ENCODE peak calls at places on chromosomes 12 and 14, in six cellular contexts. M, X, C, J, L and V are unnamed samples.

GRCh38 chr14:100989924-100990323 is 86.4 kb upstream of the RTL1 start:
- DNase-seq in X (no peak), C (peak), L (no peak), J (no peak), M (no peak), V (no peak)

GRCh38 chr14:54291491-54292191 is 105.2 kb upstream of the CDKN3 start:
- DNase-seq in C (no peak), X (no peak), L (no peak), M (peak), J (no peak), V (no peak)

GRCh38 chr12:33828326-33828725 is 194.0 kb upstream of the ALG10 start:
- DNase-seq in J (no peak), C (no peak), L (no peak), X (no peak), M (no peak), V (no peak)

GRCh38 chr12:5524769-5525436 is 93.0 kb downstream of the NTF3 start:
- DNase-seq in M (no peak), C (no peak), L (no peak), X (no peak), J (no peak), V (no peak)

GRCh38 chr12:9347328-9348127 is 139.3 kb upstream of the PZP start:
- DNase-seq in J (no peak), C (no peak), X (no peak), M (no peak), L (no peak), V (no peak)

GRCh38 chr12:48194780-48195179 is 8.3 kb downstream of the OR10AD1 start:
- DNase-seq in C (no peak), M (no peak), J (no peak), L (no peak), X (no peak), V (no peak)

GRCh38 chr14:93207468-93208308 is 632 bp downstream of the UBR7 start:
- DNase-seq in M (peak), L (no peak), C (peak), X (no peak), J (no peak), V (no peak)

GRCh38 chr14:64324461-64325255 is 30.5 kb upstream of the ESR2 start:
- DNase-seq in J (no peak), M (no peak), L (no peak), C (no peak), X (no peak), V (no peak)

GRCh38 chr12:61282790-61283575 is 977.2 kb upstream of the USP15 start:
- DNase-seq in C (no peak), L (no peak), X (no peak), M (no peak), J (no peak), V (no peak)

GRCh38 chr14:106276326-106277267 is 750.2 kb downstream of the TMEM121 start:
- DNase-seq in M (no peak), L (peak), X (no peak), C (no peak), J (no peak), V (no peak)

GRCh38 chr14:104753528-104754212 is 723 bp downstream of the SIVA1 start:
- DNase-seq in J (no peak), X (no peak), M (peak), L (no peak), C (no peak), V (no peak)

GRCh38 chr12:107035733-107036132 is 48.8 kb upstream of the MTERF2 start:
- DNase-seq in X (no peak), L (no peak), M (no peak), J (no peak), C (no peak), V (no peak)

GRCh38 chr12:30991466-30991865 is 64.9 kb downstream of the TSPAN11 start:
- DNase-seq in X (no peak), M (no peak), L (no peak), J (no peak), C (no peak), V (no peak)

GRCh38 chr14:71070169-71070568 is 162.9 kb downstream of the PCNX1 start:
- DNase-seq in C (peak), J (no peak), M (no peak), X (no peak), L (no peak), V (no peak)

GRCh38 chr12:93699271-93700141 is 22.3 kb downstream of the CRADD start:
- DNase-seq in M (no peak), J (no peak), X (no peak), C (no peak), L (no peak), V (no peak)

GRCh38 chr12:122729583-122730214 is 945 bp downstream of the HCAR1 start:
- DNase-seq in X (no peak), J (no peak), C (no peak), M (no peak), L (no peak), V (no peak)

GRCh38 chr14:32332415-32333116 is 3.5 kb downstream of the AKAP6 start:
- DNase-seq in M (no peak), C (no peak), X (no peak), L (no peak), J (no peak), V (no peak)

GRCh38 chr12:79444089-79444488 is 246.7 kb downstream of the PAWR start:
- DNase-seq in M (peak), J (no peak), L (no peak), C (no peak), X (no peak), V (no peak)

GRCh38 chr14:104795781-104796681 is 483 bp upstream of the AKT1 start:
- DNase-seq in X (no peak), C (no peak), M (peak), J (no peak), L (peak), V (no peak)

GRCh38 chr12:113781415-113782198 is 184.5 kb downstream of the RBM19 start:
- DNase-seq in L (no peak), M (no peak), C (no peak), X (peak), J (no peak), V (no peak)

GRCh38 chr14:65258391-65258790 is 154.1 kb upstream of the FUT8 start:
- DNase-seq in L (no peak), C (peak), J (no peak), M (no peak), X (no peak), V (no peak)

GRCh38 chr14:66330916-66331315 is 155.3 kb upstream of the CCDC196 start:
- DNase-seq in X (no peak), C (no peak), M (no peak), J (no peak), L (no peak), V (no peak)

GRCh38 chr14:95045836-95046430 is 111.4 kb downstream of the DICER1 start:
- DNase-seq in J (no peak), C (no peak), X (no peak), M (no peak), L (no peak), V (no peak)

GRCh38 chr14:31510222-31510621 is 22.4 kb upstream of the GPR33 start:
- DNase-seq in J (no peak), M (no peak), L (no peak), X (no peak), C (peak), V (no peak)

GRCh38 chr14:100585448-100586152 is 1.6 kb downstream of the BEGAIN start:
- DNase-seq in C (no peak), J (peak), L (no peak), M (no peak), X (no peak), V (no peak)

GRCh38 chr14:85853996-85854526 is 324.1 kb downstream of the FLRT2 start:
- DNase-seq in J (no peak), C (no peak), X (no peak), L (no peak), M (no peak), V (no peak)

GRCh38 chr14:52951730-52952481 is 1.1 kb upstream of the FERMT2 start:
- DNase-seq in J (no peak), X (no peak), M (peak), C (peak), L (no peak), V (no peak)

GRCh38 chr14:105487986-105488777 is 1.5 kb downstream of the CRIP1 start:
- DNase-seq in M (no peak), C (peak), J (no peak), L (peak), X (no peak), V (no peak)

DNA sequence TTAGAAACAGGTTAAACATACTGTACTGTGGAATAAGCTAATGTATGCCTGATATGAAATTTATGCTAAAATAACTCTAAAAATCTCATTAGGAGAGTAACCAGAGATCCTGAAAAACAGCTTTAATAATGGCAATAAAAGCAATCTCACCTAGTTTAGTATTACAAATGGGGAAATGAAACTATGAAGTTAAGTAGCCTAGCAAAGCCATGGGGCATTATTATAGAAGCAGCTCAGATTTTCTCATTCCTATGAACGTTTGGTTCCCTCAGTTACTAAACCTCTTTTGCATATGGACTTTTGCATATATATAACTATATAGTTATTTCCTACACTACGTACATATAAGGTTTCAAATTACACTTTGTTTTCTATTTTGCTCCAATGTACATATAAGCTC is 25.0 kb upstream of the APPL2 start:
- DNase-seq in J (no peak), C (no peak), M (no peak), X (no peak), L (no peak), V (no peak)
- H3K4me3 ChIP-seq in J (no peak), C (no peak), M (no peak), X (no peak), L (no peak), V (no peak)

DNA sequence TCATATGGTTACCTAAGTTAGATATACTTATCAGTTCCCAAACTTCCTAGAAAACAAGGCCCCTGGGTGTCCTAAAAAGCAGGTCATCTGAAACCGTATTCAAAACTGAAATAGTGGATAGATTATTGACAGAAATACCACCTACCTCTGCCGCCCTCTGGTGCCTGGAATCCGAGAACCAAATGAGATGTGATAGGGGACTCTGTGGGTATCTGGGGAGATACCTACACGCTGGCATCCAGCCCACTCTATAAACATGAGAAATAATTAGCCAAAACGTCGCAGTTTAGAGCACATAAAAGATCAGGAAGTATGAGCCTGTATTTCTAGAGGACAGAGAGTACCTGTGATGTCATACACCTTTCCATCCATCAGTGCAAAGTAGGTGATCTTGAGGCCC is 4.4 kb downstream of the ORMDL2 start:
- DNase-seq in L (no peak), X (no peak), M (no peak), C (peak), J (peak), V (no peak)
- TF ChIP-seq CTCF in L (no peak), X (peak), M (no peak), C (peak), J (no peak), V (peak)

GRCh38 chr12:4026476-4026875 is 153.3 kb upstream of the PARP11 start:
- DNase-seq in L (no peak), X (no peak), J (no peak), M (no peak), C (no peak), V (no peak)

GRCh38 chr12:4025420-4026358 is 152.5 kb upstream of the PARP11 start:
- DNase-seq in L (no peak), C (no peak), J (no peak), M (no peak), X (no peak), V (no peak)

GRCh38 chr12:4030938-4031702 is 157.9 kb upstream of the PARP11 start:
- DNase-seq in J (peak), C (peak), M (peak), L (peak), X (peak), V (no peak)

GRCh38 chr12:4024701-4025419 is 151.7 kb upstream of the PARP11 start:
- DNase-seq in L (no peak), X (no peak), J (no peak), M (no peak), C (no peak), V (no peak)

DNA sequence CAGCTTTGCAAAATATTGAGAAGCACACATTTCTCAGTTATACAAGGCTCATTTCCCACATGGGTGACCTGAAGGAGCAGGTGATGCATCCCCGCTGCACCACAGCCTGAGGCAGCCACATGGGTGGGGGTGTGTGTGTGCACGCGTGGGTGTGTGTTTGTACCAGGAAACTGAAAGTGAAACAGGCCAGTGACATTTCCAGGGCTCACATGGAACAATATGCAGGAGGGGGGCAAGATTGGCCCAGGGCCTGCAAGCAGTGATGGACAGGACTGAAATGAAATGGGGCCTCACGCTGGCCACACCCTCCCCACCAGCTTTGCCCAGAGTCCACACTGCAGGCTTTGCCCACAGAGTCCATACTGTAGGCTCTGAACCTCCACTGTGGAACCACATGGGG is 154.2 kb upstream of the PARP11 start:
- DNase-seq in C (no peak), J (no peak), M (no peak), L (peak), X (no peak), V (no peak)
- H3K4me3 ChIP-seq in C (no peak), J (no peak), M (no peak), L (peak), X (no peak), V (no peak)

GRCh38 chr12:120227233-120228040 is 26.5 kb upstream of the RPLP0 start:
- DNase-seq in L (no peak), M (no peak), X (no peak), C (no peak), J (no peak), V (no peak)
- TF ChIP-seq CTCF in L (no peak), M (no peak), X (no peak), C (no peak), J (no peak), V (no peak)

GRCh38 chr14:56816575-56817391 is 6.5 kb upstream of the OTX2 start:
- DNase-seq in M (no peak), X (no peak), L (no peak), J (no peak), C (no peak), V (no peak)
- H3K4me3 ChIP-seq in M (no peak), X (no peak), L (no peak), J (no peak), C (no peak), V (no peak)

GRCh38 chr14:96497087-96497486 is 5.1 kb upstream of the PAPOLA start:
- DNase-seq in M (no peak), X (no peak), J (no peak), C (no peak), L (no peak), V (no peak)

GRCh38 chr14:96497586-96497985 is 4.6 kb upstream of the PAPOLA start:
- DNase-seq in J (no peak), M (no peak), X (no peak), L (no peak), C (no peak), V (no peak)

GRCh38 chr14:96502621-96503251 is 554 bp downstream of the PAPOLA start:
- DNase-seq in M (peak), L (peak), X (no peak), C (peak), J (peak), V (no peak)

GRCh38 chr14:96501383-96501745 is 818 bp upstream of the PAPOLA start:
- DNase-seq in L (no peak), M (no peak), X (no peak), C (no peak), J (no peak), V (no peak)

GRCh38 chr14:96501746-96502620 is at the start of gene PAPOLA:
- DNase-seq in M (peak), J (peak), L (peak), C (peak), X (peak), V (peak)
- TF ChIP-seq CTCF in M (peak), J (no peak), L (no peak), C (no peak), X (peak), V (peak)